ENCODE peak calls at places on chromosomes 2 and 18, in five cellular contexts. One of them, this sample, is unnamed.

GRCh38 chr2:74524005-74524404 is 2.0 kb downstream of the DQX1 start:
- DNase-seq in K562: no peak
- DNase-seq in IMR-90: no peak
- DNase-seq in spleen: peak; percentile 55
- DNase-seq in neural progenitor cell: no peak
- DNase-seq in this sample: no peak

GRCh38 chr2:8628179-8628869 is 53.5 kb upstream of the ID2 start:
- DNase-seq in K562: peak; percentile 31
- DNase-seq in IMR-90: peak; percentile 8
- DNase-seq in spleen: peak; percentile 63
- DNase-seq in neural progenitor cell: no peak
- DNase-seq in this sample: peak; percentile 42

GRCh38 chr18:31723639-31723997 is 37.1 kb downstream of the SLC25A52 start:
- DNase-seq in K562: no peak
- DNase-seq in IMR-90: no peak
- DNase-seq in spleen: no peak
- DNase-seq in neural progenitor cell: no peak
- DNase-seq in this sample: no peak

GRCh38 chr2:105786231-105787230 is 41.8 kb downstream of the NCK2 start:
- DNase-seq in K562: peak; percentile 43
- DNase-seq in IMR-90: no peak
- DNase-seq in spleen: no peak
- DNase-seq in neural progenitor cell: no peak
- DNase-seq in this sample: no peak

GRCh38 chr2:222052934-222053367 is 245.8 kb downstream of the PAX3 start:
- DNase-seq in K562: no peak
- DNase-seq in IMR-90: no peak
- DNase-seq in spleen: no peak
- DNase-seq in neural progenitor cell: peak; percentile 93
- DNase-seq in this sample: no peak

GRCh38 chr2:227038550-227039189 is 125.3 kb downstream of the COL4A4 start:
- DNase-seq in K562: no peak
- DNase-seq in IMR-90: no peak
- DNase-seq in spleen: no peak
- DNase-seq in neural progenitor cell: no peak
- DNase-seq in this sample: no peak

GRCh38 chr2:16128746-16129610 is 188.6 kb downstream of the MYCN start:
- DNase-seq in K562: no peak
- DNase-seq in IMR-90: no peak
- DNase-seq in spleen: no peak
- DNase-seq in neural progenitor cell: no peak
- DNase-seq in this sample: no peak

GRCh38 chr2:222982010-222982908 is 69.7 kb upstream of the KCNE4 start:
- DNase-seq in K562: peak; percentile 56
- DNase-seq in IMR-90: peak; percentile 89
- DNase-seq in spleen: no peak
- DNase-seq in neural progenitor cell: peak; percentile 55
- DNase-seq in this sample: peak; percentile 32

GRCh38 chr2:105126353-105126752 is 88.5 kb downstream of the MRPS9 start:
- DNase-seq in K562: no peak
- DNase-seq in IMR-90: no peak
- DNase-seq in spleen: no peak
- DNase-seq in neural progenitor cell: no peak
- DNase-seq in this sample: no peak

GRCh38 chr2:85736456-85737355 is 17.1 kb upstream of the ATOH8 start:
- DNase-seq in K562: no peak
- DNase-seq in IMR-90: no peak
- DNase-seq in spleen: no peak
- DNase-seq in neural progenitor cell: no peak
- DNase-seq in this sample: no peak

GRCh38 chr2:169877406-169877805 is 50.2 kb downstream of the UBR3 start:
- DNase-seq in K562: peak; percentile 59
- DNase-seq in IMR-90: peak; percentile 33
- DNase-seq in spleen: no peak
- DNase-seq in neural progenitor cell: no peak
- DNase-seq in this sample: no peak

GRCh38 chr2:239245872-239246701 is 154.7 kb downstream of the HDAC4 start:
- DNase-seq in K562: no peak
- DNase-seq in IMR-90: no peak
- DNase-seq in spleen: peak; percentile 74
- DNase-seq in neural progenitor cell: no peak
- DNase-seq in this sample: no peak

GRCh38 chr2:46818819-46819218 is 96.8 kb downstream of the MCFD2 start:
- DNase-seq in K562: no peak
- DNase-seq in IMR-90: no peak
- DNase-seq in spleen: peak; percentile 16
- DNase-seq in neural progenitor cell: no peak
- DNase-seq in this sample: no peak

GRCh38 chr2:74316616-74317295 is 26.5 kb downstream of the SLC4A5 start:
- DNase-seq in K562: peak; percentile 14
- DNase-seq in IMR-90: no peak
- DNase-seq in spleen: no peak
- DNase-seq in neural progenitor cell: no peak
- DNase-seq in this sample: no peak

GRCh38 chr18:76709659-76710645 is 112.4 kb upstream of the ZNF236 start:
- DNase-seq in K562: peak; percentile 56
- DNase-seq in IMR-90: peak; percentile 65
- DNase-seq in spleen: peak; percentile 87
- DNase-seq in neural progenitor cell: peak; percentile 88
- DNase-seq in this sample: peak; percentile 59

GRCh38 chr18:79440728-79441127 is 45.0 kb downstream of the NFATC1 start:
- DNase-seq in K562: no peak
- DNase-seq in IMR-90: no peak
- DNase-seq in spleen: no peak
- DNase-seq in neural progenitor cell: no peak
- DNase-seq in this sample: no peak

GRCh38 chr18:48565105-48565504 is 26.3 kb downstream of the CTIF start:
- DNase-seq in K562: no peak
- DNase-seq in IMR-90: no peak
- DNase-seq in spleen: no peak
- DNase-seq in neural progenitor cell: no peak
- DNase-seq in this sample: no peak

GRCh38 chr18:12883003-12883683 is 894 bp downstream of the PTPN2 start:
- DNase-seq in K562: no peak
- DNase-seq in IMR-90: no peak
- DNase-seq in spleen: no peak
- DNase-seq in neural progenitor cell: peak; percentile 21
- DNase-seq in this sample: no peak

GRCh38 chr2:75375646-75376582 is 176.6 kb upstream of the TACR1 start:
- DNase-seq in K562: no peak
- DNase-seq in IMR-90: peak; percentile 19
- DNase-seq in spleen: no peak
- DNase-seq in neural progenitor cell: no peak
- DNase-seq in this sample: no peak

GRCh38 chr2:109335586-109336266 is 206.7 kb downstream of the SH3RF3 start:
- DNase-seq in K562: no peak
- DNase-seq in IMR-90: peak; percentile 83
- DNase-seq in spleen: no peak
- DNase-seq in neural progenitor cell: no peak
- DNase-seq in this sample: peak; percentile 81

GRCh38 chr18:55100817-55101457 is 141.7 kb upstream of the CCDC68 start:
- DNase-seq in K562: no peak
- DNase-seq in IMR-90: peak; percentile 54
- DNase-seq in spleen: no peak
- DNase-seq in neural progenitor cell: no peak
- DNase-seq in this sample: no peak

GRCh38 chr2:138787053-138787666 is 7.0 kb upstream of the NXPH2 start:
- DNase-seq in K562: peak; percentile 18
- DNase-seq in IMR-90: peak; percentile 37
- DNase-seq in spleen: no peak
- DNase-seq in neural progenitor cell: peak; percentile 48
- DNase-seq in this sample: no peak

GRCh38 chr2:66573866-66574265 is 138.9 kb downstream of the MEIS1 start:
- DNase-seq in K562: no peak
- DNase-seq in IMR-90: peak; percentile 49
- DNase-seq in spleen: no peak
- DNase-seq in neural progenitor cell: peak; percentile 74
- DNase-seq in this sample: no peak

GRCh38 chr2:156003780-156004179 is 328.7 kb downstream of the NR4A2 start:
- DNase-seq in K562: no peak
- DNase-seq in IMR-90: no peak
- DNase-seq in spleen: no peak
- DNase-seq in neural progenitor cell: no peak
- DNase-seq in this sample: no peak

GRCh38 chr2:38509322-38509946 is 93.3 kb downstream of the HNRNPLL start:
- DNase-seq in K562: peak; percentile 65
- DNase-seq in IMR-90: peak; percentile 82
- DNase-seq in spleen: no peak
- DNase-seq in neural progenitor cell: no peak
- DNase-seq in this sample: peak; percentile 37

GRCh38 chr2:63737085-63737701 is 104.5 kb upstream of the UGP2 start:
- DNase-seq in K562: no peak
- DNase-seq in IMR-90: no peak
- DNase-seq in spleen: no peak
- DNase-seq in neural progenitor cell: no peak
- DNase-seq in this sample: no peak
- H3K4me1 ChIP-seq in K562: no peaks in the 10 kb centered on the region
- H3K4me1 ChIP-seq in IMR-90: peaks cover 10% of the 10 kb centered on the region
- H3K4me1 ChIP-seq in spleen: no peaks in the 10 kb centered on the region
- H3K4me1 ChIP-seq in neural progenitor cell: no peaks in the 10 kb centered on the region
- H3K4me1 ChIP-seq in this sample: peaks cover 4% of the 10 kb centered on the region

DNA sequence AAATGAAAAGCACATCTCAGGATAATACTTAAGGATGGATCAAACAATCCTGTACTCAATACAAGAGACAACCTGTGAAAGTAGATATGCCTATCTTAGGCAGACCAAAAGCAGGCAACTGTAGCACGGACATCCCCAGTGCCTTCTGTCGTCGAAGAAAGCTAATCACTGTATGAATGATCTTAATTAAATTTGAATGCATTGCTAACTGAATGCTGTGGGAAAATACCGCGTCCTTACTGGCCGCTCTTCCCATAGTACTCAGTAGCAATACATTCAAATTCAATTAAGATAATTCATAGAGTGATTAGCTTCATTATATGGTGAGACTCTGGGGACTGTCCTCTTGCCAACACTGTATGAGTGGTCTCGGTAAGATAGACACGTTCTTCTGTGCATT is 97.6 kb downstream of the DOCK10 start:
- DNase-seq in K562: no peak
- DNase-seq in IMR-90: no peak
- DNase-seq in spleen: no peak
- DNase-seq in neural progenitor cell: no peak
- DNase-seq in this sample: no peak
- H3K4me3 ChIP-seq in K562: no peak overlapping the region
- H3K4me3 ChIP-seq in IMR-90: no peak overlapping the region
- H3K4me3 ChIP-seq in spleen: peak overlapping the region; percentile 8
- H3K4me3 ChIP-seq in neural progenitor cell: no peak overlapping the region
- H3K4me3 ChIP-seq in this sample: no peak overlapping the region

GRCh38 chr2:172348555-172349288 is 78.7 kb upstream of the ITGA6 start:
- DNase-seq in K562: no peak
- DNase-seq in IMR-90: no peak
- DNase-seq in spleen: no peak
- DNase-seq in neural progenitor cell: no peak
- DNase-seq in this sample: no peak
- H3K4me1 ChIP-seq in K562: no peaks in the 10 kb centered on the region
- H3K4me1 ChIP-seq in IMR-90: no peaks in the 10 kb centered on the region
- H3K4me1 ChIP-seq in spleen: no peaks in the 10 kb centered on the region
- H3K4me1 ChIP-seq in neural progenitor cell: no peaks in the 10 kb centered on the region
- H3K4me1 ChIP-seq in this sample: no peaks in the 10 kb centered on the region

DNA sequence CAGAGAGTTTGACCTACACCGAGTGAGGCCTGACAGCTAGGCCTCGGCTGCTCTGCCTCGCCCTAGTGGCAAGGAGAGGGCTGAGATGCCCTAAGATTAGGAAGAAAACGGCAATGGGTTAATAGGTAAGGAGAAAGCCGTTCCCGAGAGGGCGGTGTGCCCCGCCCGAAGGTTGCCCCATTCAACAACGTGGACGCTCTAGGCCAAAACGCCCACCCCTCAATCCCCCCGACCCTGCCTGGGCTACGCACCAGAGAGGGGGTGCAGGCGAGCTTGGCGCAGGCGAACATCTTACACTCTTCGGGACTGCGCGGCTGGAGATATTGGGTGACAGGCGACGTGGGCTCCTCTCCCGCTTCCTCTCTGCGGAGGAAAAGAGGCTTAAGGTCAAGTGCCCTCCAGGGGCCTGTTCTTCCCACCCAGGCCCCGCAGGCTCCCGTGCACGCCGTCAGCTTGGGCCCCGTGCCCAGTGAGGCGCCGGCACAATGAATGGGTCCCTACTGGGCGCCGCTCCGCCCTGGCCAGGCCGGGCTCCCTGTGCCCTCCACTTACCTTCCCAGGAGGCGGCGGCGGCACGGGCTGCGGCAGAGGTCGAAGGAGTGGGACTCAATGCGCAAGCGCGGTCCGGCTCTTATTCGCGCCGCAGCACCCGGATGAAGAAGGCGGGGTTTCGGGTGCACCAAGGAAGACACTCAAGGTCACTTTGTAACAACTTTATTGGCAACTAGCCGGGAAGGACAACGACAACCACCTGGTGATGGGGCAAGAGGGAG is at the start of gene ATP5MC3:
- DNase-seq in K562: peak; percentile 99
- DNase-seq in IMR-90: peak; percentile 91
- DNase-seq in spleen: peak; percentile 98
- DNase-seq in neural progenitor cell: peak; percentile 95
- DNase-seq in this sample: peak; percentile 94
- H3K4me3 ChIP-seq in K562: peak within 1 kb of the TSS; percentile 95
- H3K4me3 ChIP-seq in IMR-90: peak within 1 kb of the TSS; percentile 89
- H3K4me3 ChIP-seq in spleen: peak within 1 kb of the TSS; percentile 85
- H3K4me3 ChIP-seq in neural progenitor cell: peak within 1 kb of the TSS; percentile 87
- H3K4me3 ChIP-seq in this sample: peak within 1 kb of the TSS; percentile 80

GRCh38 chr2:69168144-69168813 is 155.3 kb downstream of the ANTXR1 start:
- DNase-seq in K562: no peak
- DNase-seq in IMR-90: peak; percentile 33
- DNase-seq in spleen: no peak
- DNase-seq in neural progenitor cell: no peak
- DNase-seq in this sample: no peak

GRCh38 chr2:69167469-69167822 is 154.5 kb downstream of the ANTXR1 start:
- DNase-seq in K562: no peak
- DNase-seq in IMR-90: no peak
- DNase-seq in spleen: no peak
- DNase-seq in neural progenitor cell: no peak
- DNase-seq in this sample: no peak

GRCh38 chr2:69171070-69171811 is 158.3 kb downstream of the ANTXR1 start:
- DNase-seq in K562: no peak
- DNase-seq in IMR-90: no peak
- DNase-seq in spleen: no peak
- DNase-seq in neural progenitor cell: no peak
- DNase-seq in this sample: no peak

GRCh38 chr2:69169990-69170389 is 157.0 kb downstream of the ANTXR1 start:
- DNase-seq in K562: no peak
- DNase-seq in IMR-90: no peak
- DNase-seq in spleen: no peak
- DNase-seq in neural progenitor cell: no peak
- DNase-seq in this sample: no peak

GRCh38 chr2:69168950-69169695 is 156.1 kb downstream of the ANTXR1 start:
- DNase-seq in K562: no peak
- DNase-seq in IMR-90: no peak
- DNase-seq in spleen: no peak
- DNase-seq in neural progenitor cell: no peak
- DNase-seq in this sample: no peak
- H3K4me1 ChIP-seq in K562: no peaks in the 10 kb centered on the region
- H3K4me1 ChIP-seq in IMR-90: peaks cover 16% of the 10 kb centered on the region
- H3K4me1 ChIP-seq in spleen: peaks cover 3% of the 10 kb centered on the region
- H3K4me1 ChIP-seq in neural progenitor cell: no peaks in the 10 kb centered on the region
- H3K4me1 ChIP-seq in this sample: peaks cover 39% of the 10 kb centered on the region